ENCODE peak calls at places on chromosomes 4 and X, in six cellular contexts. G is RPMI7951; M is fibroblast of villous mesenchyme; F is CD8-positive, alpha-beta memory T cell; K is NCI-H510A treated with DMSO at 0.1 percent for 48 hours; P is stimulated activated CD4-positive, alpha-beta T cell treated with anti-CD3 and anti-CD28 coated beads, TNF-alpha, amount 100 ng/mL, for 1 hour. L is an unnamed sample.
A peak's percentile ranks its signal among the peaks of the same experiment; 100 is the strongest.

GRCh38 chr4:8747467-8747841 is 124.2 kb downstream of the HMX1 start:
- DNase-seq in M (no peak), P (no peak), F (no peak), G (no peak), K (no peak), L (no peak)

GRCh38 chrX:71671938-71672337 is 4.6 kb downstream of the LOC101059915 start:
- DNase-seq in P (no peak), F (no peak), M (no peak), G (no peak), K (no peak), L (no peak)

GRCh38 chrX:16022580-16023170 is 100.7 kb upstream of the GRPR start:
- DNase-seq in M (no peak), F (no peak), P (no peak), K (no peak), G (peak; percentile 62), L (peak; percentile 11)

GRCh38 chr4:38169524-38169923 is 209.3 kb downstream of the PTTG2 start:
- DNase-seq in P (no peak), G (no peak), M (peak; percentile 58), K (no peak), F (no peak), L (no peak)

GRCh38 chr4:132710971-132711370 is 438.1 kb upstream of the PCDH10 start:
- DNase-seq in M (no peak), G (no peak), P (no peak), K (no peak), F (no peak), L (no peak)

GRCh38 chr4:99723555-99724450 is 66.2 kb upstream of the C4orf54 start:
- DNase-seq in K (peak; percentile 22), M (peak; percentile 53), F (no peak), P (no peak), G (peak; percentile 86), L (peak; percentile 79)

GRCh38 chr4:160403066-160403465 is 1300.2 kb downstream of the RAPGEF2 start:
- DNase-seq in G (no peak), K (no peak), P (no peak), F (no peak), M (no peak), L (no peak)

GRCh38 chrX:54045563-54046228 is 1.4 kb upstream of the PHF8 start:
- DNase-seq in M (no peak), K (peak; percentile 93), G (no peak), P (no peak), F (no peak), L (no peak)

GRCh38 chr4:12016729-12017128 is 588.0 kb upstream of the HS3ST1 start:
- DNase-seq in G (no peak), M (no peak), K (no peak), F (no peak), P (no peak), L (no peak)